ENCODE peak calls at places on chromosomes 11 and 22, in ten cellular contexts. B is foreskin fibroblast, W is body of pancreas, L is WTC11, J is left ventricle myocardium inferior, O is colonic mucosa, P is RWPE1, T is SK-N-SH, Y is heart left ventricle, N is fibroblast of lung. F is an unnamed sample.

GRCh38 chr11:72446929-72447753 is 12.8 kb upstream of the CLPB start:
- DNase-seq in B (peak), W (no peak), L (no peak), J (no peak), O (no peak), P (peak), T (peak), Y (no peak), N (peak), F (peak)

GRCh38 chr11:127063191-127063590 is 62.6 kb upstream of the KIRREL3 start:
- DNase-seq in B (no peak), W (no peak), L (no peak), J (no peak), O (no peak), P (no peak), T (no peak), Y (no peak), N (no peak), F (no peak)

GRCh38 chr11:45165806-45166603 is 19.6 kb downstream of the PRDM11 start:
- DNase-seq in B (no peak), W (no peak), L (no peak), J (no peak), O (no peak), P (no peak), T (no peak), Y (no peak), N (no peak), F (no peak)

GRCh38 chr11:77379253-77379652 is 77.8 kb upstream of the GDPD4 start:
- DNase-seq in B (peak), W (no peak), L (no peak), J (no peak), O (no peak), P (no peak), T (no peak), Y (no peak), N (peak), F (peak)

GRCh38 chr22:45503071-45503815 is 560 bp downstream of the FBLN1 start:
- DNase-seq in B (peak), W (no peak), L (peak), J (no peak), O (no peak), P (peak), T (peak), Y (no peak), N (no peak), F (no peak)

GRCh38 chr11:95596011-95596489 is 193.5 kb downstream of the FAM76B start:
- DNase-seq in B (peak), W (no peak), L (no peak), J (no peak), O (no peak), P (no peak), T (peak), Y (no peak), N (peak), F (peak)

GRCh38 chr22:19814428-19814827 is 40.2 kb downstream of the GNB1L start:
- DNase-seq in B (no peak), W (no peak), L (no peak), J (no peak), O (no peak), P (no peak), T (no peak), Y (no peak), N (no peak), F (no peak)

GRCh38 chr11:82854242-82854641 is 46.0 kb downstream of the PRCP start:
- DNase-seq in B (peak), W (no peak), L (no peak), J (no peak), O (no peak), P (no peak), T (no peak), Y (no peak), N (peak), F (no peak)

GRCh38 chr11:69840371-69841169 is 21.4 kb upstream of the FGF3 start:
- DNase-seq in B (no peak), W (peak), L (no peak), J (no peak), O (no peak), P (no peak), T (no peak), Y (no peak), N (no peak), F (peak)

GRCh38 chr11:45702511-45702910 is 37.1 kb upstream of the CHST1 start:
- DNase-seq in B (no peak), W (no peak), L (no peak), J (no peak), O (no peak), P (no peak), T (no peak), Y (no peak), N (no peak), F (no peak)

GRCh38 chr22:28950567-28951411 is 67.4 kb downstream of the ZNRF3 start:
- DNase-seq in B (no peak), W (no peak), L (no peak), J (no peak), O (no peak), P (no peak), T (no peak), Y (no peak), N (no peak), F (no peak)

GRCh38 chr22:28953399-28953798 is 70.0 kb downstream of the ZNRF3 start:
- DNase-seq in B (no peak), W (no peak), L (no peak), J (no peak), O (no peak), P (no peak), T (no peak), Y (no peak), N (no peak), F (no peak)

GRCh38 chr22:28952857-28953256 is 69.5 kb downstream of the ZNRF3 start:
- DNase-seq in B (peak), W (no peak), L (no peak), J (no peak), O (no peak), P (no peak), T (no peak), Y (no peak), N (peak), F (no peak)

GRCh38 chr22:28951530-28951929 is 68.2 kb downstream of the ZNRF3 start:
- DNase-seq in B (no peak), W (no peak), L (no peak), J (no peak), O (no peak), P (no peak), T (no peak), Y (no peak), N (no peak), F (no peak)

DNA sequence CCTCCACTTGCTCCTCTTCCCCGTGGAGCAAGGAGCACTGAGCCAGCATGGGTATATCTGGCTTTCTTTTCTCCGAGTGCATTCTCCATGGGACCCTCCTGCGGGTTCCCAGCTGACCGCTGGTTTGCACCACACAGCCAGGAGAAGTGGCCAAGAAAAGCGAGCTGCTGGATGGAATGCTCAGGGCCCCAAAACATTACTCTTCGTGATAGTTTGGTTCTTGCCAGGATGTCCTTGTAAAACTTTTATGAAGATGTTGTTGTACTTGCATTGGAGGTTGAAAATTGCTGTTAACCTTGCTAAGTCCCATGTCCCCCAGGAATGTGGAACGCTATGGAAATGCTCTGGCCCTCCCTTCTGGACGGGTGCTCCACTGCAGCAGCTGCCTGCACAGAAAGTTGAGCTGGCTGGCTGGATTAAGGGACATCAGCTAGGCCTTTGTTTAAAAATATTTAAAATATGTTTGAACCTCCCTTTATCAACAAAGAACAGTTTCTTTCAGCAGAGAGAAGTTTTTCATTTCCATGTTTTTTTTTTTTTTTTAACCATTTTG is 68.7 kb downstream of the ZNRF3 start:
- DNase-seq in B (peak), W (peak), L (peak), J (no peak), O (no peak), P (no peak), T (no peak), Y (no peak), N (peak), F (no peak)
- TF ChIP-seq CTCF in B (peak), W (no peak), L (no peak), J (peak), O (no peak), P (no peak), T (no peak), Y (peak), N (peak), F (peak)

GRCh38 chr22:46762238-46763050 is at the start of gene TBC1D22A:
- DNase-seq in B (peak), W (peak), L (peak), J (peak), O (peak), P (peak), T (peak), Y (peak), N (peak), F (peak)
- TF ChIP-seq CTCF in B (no peak), W (no peak), L (no peak), J (peak), O (no peak), P (no peak), T (no peak), Y (peak), N (no peak), F (no peak)

GRCh38 chr22:38201718-38202436 is at the start of gene MAFF:
- DNase-seq in B (peak), W (peak), L (peak), J (peak), O (peak), P (peak), T (peak), Y (peak), N (peak), F (peak)

GRCh38 chr22:38203090-38203810 is 1.5 kb downstream of the MAFF start:
- DNase-seq in B (peak), W (peak), L (peak), J (no peak), O (peak), P (peak), T (peak), Y (peak), N (peak), F (peak)

GRCh38 chr22:38201371-38201717 is 450 bp upstream of the MAFF start:
- DNase-seq in B (no peak), W (no peak), L (no peak), J (no peak), O (no peak), P (no peak), T (no peak), Y (no peak), N (no peak), F (no peak)

GRCh38 chr22:38203855-38204497 is 2.2 kb downstream of the MAFF start:
- DNase-seq in B (peak), W (no peak), L (no peak), J (no peak), O (no peak), P (no peak), T (no peak), Y (no peak), N (peak), F (no peak)

DNA sequence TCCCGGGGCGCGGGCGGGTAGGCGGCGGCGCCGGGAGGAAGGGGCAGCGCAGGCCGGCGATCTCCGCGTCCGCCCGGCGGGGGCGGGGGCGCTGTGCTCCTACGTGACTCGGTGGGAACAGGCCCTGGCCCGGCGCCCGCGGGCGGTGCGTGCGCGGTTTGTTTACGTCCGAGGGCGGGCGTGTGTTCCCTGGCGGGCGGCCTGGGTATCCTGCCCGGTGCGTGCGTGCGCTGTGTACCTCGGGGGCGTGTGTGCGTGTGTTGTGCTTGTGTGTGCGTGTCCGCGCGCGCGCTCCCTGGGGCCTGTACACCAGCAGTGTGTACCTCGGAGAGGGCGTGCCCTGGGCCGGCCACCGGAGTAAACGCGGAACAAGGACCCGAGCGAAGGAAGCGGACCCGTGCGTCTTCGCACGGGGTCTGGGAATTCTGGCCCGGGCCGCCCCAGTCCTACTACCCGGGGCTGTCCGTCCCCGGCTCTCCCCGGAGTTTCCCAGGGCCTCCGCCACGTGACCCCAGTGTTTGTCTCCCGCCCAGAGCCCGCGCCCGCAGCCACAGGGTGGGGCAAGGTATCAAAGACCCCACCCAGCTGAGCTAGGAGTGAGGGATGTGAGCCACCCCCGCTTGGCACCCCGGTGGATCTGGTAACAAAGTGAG is 769 bp downstream of the MAFF start:
- DNase-seq in B (peak), W (peak), L (peak), J (peak), O (peak), P (peak), T (peak), Y (peak), N (peak), F (peak)
- TF ChIP-seq CTCF in B (no peak), W (peak), L (no peak), J (peak), O (no peak), P (no peak), T (peak), Y (peak), N (no peak), F (no peak)

GRCh38 chr11:18733202-18733601 is 7.2 kb upstream of the IGSF22 start:
- DNase-seq in B (no peak), W (no peak), L (no peak), J (no peak), O (no peak), P (no peak), T (no peak), Y (no peak), N (no peak), F (no peak)

GRCh38 chr11:18737642-18738041 is 11.7 kb upstream of the IGSF22 start:
- DNase-seq in B (no peak), W (no peak), L (no peak), J (no peak), O (no peak), P (no peak), T (no peak), Y (no peak), N (no peak), F (no peak)

GRCh38 chr11:18739684-18740083 is 13.7 kb upstream of the IGSF22 start:
- DNase-seq in B (no peak), W (no peak), L (no peak), J (no peak), O (no peak), P (no peak), T (no peak), Y (no peak), N (no peak), F (no peak)

GRCh38 chr11:18731949-18732821 is 6.2 kb upstream of the IGSF22 start:
- DNase-seq in B (peak), W (peak), L (peak), J (peak), O (peak), P (peak), T (peak), Y (no peak), N (peak), F (peak)

GRCh38 chr11:18736590-18737148 is 10.7 kb upstream of the IGSF22 start:
- DNase-seq in B (no peak), W (no peak), L (peak), J (no peak), O (no peak), P (no peak), T (no peak), Y (no peak), N (no peak), F (no peak)
- TF ChIP-seq CTCF in B (no peak), W (no peak), L (no peak), J (no peak), O (no peak), P (no peak), T (no peak), Y (no peak), N (no peak), F (no peak)

GRCh38 chr11:65032216-65032615 is 5.0 kb downstream of the SNX15 start:
- DNase-seq in B (no peak), W (no peak), L (no peak), J (no peak), O (no peak), P (no peak), T (no peak), Y (no peak), N (no peak), F (no peak)
- TF ChIP-seq CTCF in B (no peak), W (no peak), L (no peak), J (no peak), O (no peak), P (no peak), T (no peak), Y (no peak), N (no peak), F (no peak)

GRCh38 chr11:20243974-20244373 is 83.7 kb upstream of the DBX1 start:
- DNase-seq in B (peak), W (no peak), L (no peak), J (no peak), O (no peak), P (no peak), T (no peak), Y (no peak), N (no peak), F (no peak)
- TF ChIP-seq CTCF in B (peak), W (no peak), L (peak), J (no peak), O (no peak), P (peak), T (peak), Y (no peak), N (peak), F (peak)

GRCh38 chr11:17473071-17473744 is 3.4 kb downstream of the ABCC8 start:
- DNase-seq in B (peak), W (no peak), L (peak), J (no peak), O (no peak), P (no peak), T (peak), Y (no peak), N (no peak), F (peak)
- TF ChIP-seq CTCF in B (peak), W (peak), L (peak), J (no peak), O (no peak), P (no peak), T (peak), Y (no peak), N (peak), F (peak)

F was measured in epithelial cell of esophagus.